ENCODE peak calls at places on chromosomes 5 and 9, in ten cellular contexts. O is choroid plexus epithelial cell; E is brain microvascular endothelial cell; J is lower leg skin; S is stimulated activated CD4-positive, alpha-beta T cell treated with anti-CD3 and anti-CD28 coated beads, Interleukin-2, amount 100 ng/mL, for 48 hours; R is stimulated activated CD8-positive, alpha-beta memory T cell treated with anti-CD3 and anti-CD28 coated beads, Interleukin-7, amount 100 ng/mL, for 4 hours; Y is BE2C; T is ascending aorta; H is cardiac fibroblast; W is breast epithelium. G is an unnamed sample.

GRCh38 chr9:71249729-71250317 is 128.4 kb upstream of the TRPM3 start:
- DNase-seq in J (no peak), T (no peak), O (peak), S (no peak), H (peak), Y (peak), R (no peak), E (peak), W (no peak), G (no peak)

GRCh38 chr5:42872865-42873264 is 61.2 kb upstream of the SELENOP start:
- DNase-seq in H (no peak), E (no peak), J (no peak), W (no peak), Y (no peak), R (no peak), S (no peak), T (no peak), O (no peak), G (no peak)

GRCh38 chr5:179974946-179975712 is 67.4 kb upstream of the TBC1D9B start:
- DNase-seq in H (peak), J (no peak), T (no peak), R (peak), W (no peak), O (peak), Y (peak), E (no peak), S (peak), G (no peak)

GRCh38 chr9:91775011-91775707 is 174.9 kb downstream of the ROR2 start:
- DNase-seq in E (peak), Y (peak), H (peak), W (peak), J (no peak), T (no peak), O (peak), R (peak), S (peak), G (no peak)

GRCh38 chr9:77019810-77020437 is 469 bp downstream of the FOXB2 start:
- DNase-seq in Y (no peak), H (no peak), T (no peak), W (no peak), J (no peak), O (no peak), S (no peak), E (no peak), R (peak), G (no peak)

GRCh38 chr9:91758491-91758981 is 191.5 kb downstream of the ROR2 start:
- DNase-seq in E (peak), R (no peak), Y (peak), J (no peak), H (peak), S (peak), T (no peak), W (no peak), O (peak), G (no peak)

GRCh38 chr5:77209495-77210090 is 887 bp upstream of the PDE8B start:
- DNase-seq in J (no peak), O (no peak), R (no peak), T (no peak), E (no peak), S (no peak), W (no peak), Y (no peak), H (no peak), G (no peak)

GRCh38 chr5:74042559-74043357 is 416.8 kb downstream of the ARHGEF28 start:
- DNase-seq in R (no peak), S (no peak), Y (no peak), H (peak), W (no peak), J (no peak), T (no peak), O (peak), E (peak), G (no peak)

GRCh38 chr9:128548876-128549275 is 3.5 kb upstream of the SPTAN1 start:
- DNase-seq in W (no peak), H (no peak), T (no peak), O (no peak), R (no peak), E (no peak), J (no peak), S (no peak), Y (no peak), G (no peak)

GRCh38 chr5:125865166-125865815 is 557.9 kb upstream of the GRAMD2B start:
- DNase-seq in T (no peak), S (no peak), H (peak), J (no peak), Y (no peak), W (no peak), E (peak), O (peak), R (no peak), G (no peak)

GRCh38 chr9:84278131-84278530 is 62.4 kb downstream of the SLC28A3 start:
- DNase-seq in O (peak), W (no peak), S (no peak), E (peak), T (no peak), R (no peak), H (peak), J (no peak), Y (no peak), G (no peak)

GRCh38 chr5:177357459-177358332 is at the start of gene RGS14:
- DNase-seq in R (peak), E (peak), Y (no peak), H (peak), T (no peak), S (peak), W (no peak), O (peak), J (peak), G (no peak)

GRCh38 chr9:94553029-94553938 is 1.6 kb upstream of the PCAT7 start:
- DNase-seq in J (no peak), T (no peak), R (no peak), H (no peak), W (no peak), O (no peak), Y (peak), S (no peak), E (no peak), G (no peak)

GRCh38 chr9:36566813-36567217 is 5.9 kb upstream of the MELK start:
- DNase-seq in H (peak), Y (no peak), O (no peak), E (peak), R (no peak), T (peak), W (peak), S (no peak), J (peak), G (no peak)

GRCh38 chr5:152092580-152092979 is 167.9 kb upstream of the GLRA1 start:
- DNase-seq in T (no peak), O (peak), Y (no peak), R (no peak), S (no peak), E (peak), W (no peak), H (no peak), J (no peak), G (no peak)

G was measured in omental fat pad.